ENCODE peak calls at places on chromosomes 7 and 10, in six cellular contexts. Q is AG20443; Z is posterior vena cava; B is natural killer cell; V is activated CD4-positive, alpha-beta T cell treated with anti-CD3 and anti-CD28 coated beads for 48 hours; K is NCI-H146. Y is an unnamed sample.

GRCh38 chr10:96645191-96645721 is 58.4 kb upstream of the TM9SF3 start:
- DNase-seq in Q (peak; percentile 34), V (no peak), Z (no peak), B (no peak), K (no peak), Y (no peak)

GRCh38 chr7:127809285-127809702 is 157.3 kb downstream of the SND1 start:
- DNase-seq in V (peak; percentile 23), Z (no peak), Q (peak; percentile 74), B (no peak), K (no peak), Y (no peak)

GRCh38 chr7:94696981-94697670 is 41.2 kb upstream of the SGCE start:
- DNase-seq in B (no peak), V (no peak), Q (peak; percentile 76), K (no peak), Z (no peak), Y (no peak)

GRCh38 chr10:127853868-127854768 is 38.6 kb downstream of the CLRN3 start:
- DNase-seq in V (peak; percentile 63), Z (peak; percentile 85), B (peak; percentile 42), K (peak; percentile 47), Q (peak; percentile 92), Y (peak; percentile 29)

GRCh38 chr10:22463255-22463654 is 118.0 kb downstream of the SPAG6 start:
- DNase-seq in B (no peak), V (no peak), Z (no peak), Q (no peak), K (no peak), Y (no peak)

GRCh38 chr7:30445770-30446169 is 32.8 kb downstream of the NOD1 start:
- DNase-seq in K (no peak), Q (peak; percentile 41), Z (peak; percentile 90), B (peak; percentile 78), V (peak; percentile 80), Y (peak; percentile 63)

GRCh38 chr7:152355474-152356057 is 80.2 kb downstream of the KMT2C start:
- DNase-seq in K (no peak), B (no peak), Q (no peak), V (no peak), Z (no peak), Y (no peak)

GRCh38 chr10:101301111-101301731 is 52.7 kb upstream of the BTRC start:
- DNase-seq in V (peak; percentile 65), Z (no peak), K (peak; percentile 66), Q (no peak), B (no peak), Y (peak; percentile 44)

GRCh38 chr7:98879198-98879988 is 1.1 kb downstream of the TRRAP start:
- DNase-seq in B (peak; percentile 44), V (peak; percentile 74), Z (no peak), K (peak; percentile 58), Q (no peak), Y (peak; percentile 91)

GRCh38 chr10:133511408-133511807 is 15.8 kb upstream of the CYP2E1 start:
- DNase-seq in V (no peak), Z (no peak), B (no peak), Q (no peak), K (no peak), Y (no peak)

GRCh38 chr7:42876182-42877068 is 35.4 kb downstream of the C7orf25 start:
- DNase-seq in K (peak; percentile 20), Q (peak; percentile 81), B (no peak), V (peak; percentile 80), Z (no peak), Y (peak; percentile 50)